ENCODE peak calls at places on chromosomes 16 and 17, in eight cellular contexts. One of them, this sample, is unnamed.

GRCh38 chr16:13923703-13924298 is 3.8 kb downstream of the ERCC4 start:
- DNase-seq in GM10248: peak
- DNase-seq in tibial nerve: no peak
- DNase-seq in mesothelial cell of epicardium: no peak
- DNase-seq in upper lobe of right lung: no peak
- DNase-seq in Calu3: no peak
- DNase-seq in tibial artery: no peak
- DNase-seq in prostate gland: no peak
- DNase-seq in this sample: no peak

GRCh38 chr16:68992521-68992920 is 112.9 kb upstream of the HAS3 start:
- DNase-seq in GM10248: no peak
- DNase-seq in prostate gland: no peak
- DNase-seq in tibial nerve: no peak
- DNase-seq in Calu3: peak
- DNase-seq in mesothelial cell of epicardium: no peak
- DNase-seq in upper lobe of right lung: no peak
- DNase-seq in tibial artery: no peak
- DNase-seq in this sample: no peak

GRCh38 chr17:67531291-67531690 is 154.2 kb downstream of the PITPNC1 start:
- DNase-seq in GM10248: peak
- DNase-seq in prostate gland: no peak
- DNase-seq in tibial artery: no peak
- DNase-seq in tibial nerve: no peak
- DNase-seq in mesothelial cell of epicardium: no peak
- DNase-seq in upper lobe of right lung: no peak
- DNase-seq in Calu3: no peak
- DNase-seq in this sample: no peak

GRCh38 chr17:48123111-48123510 is 15.5 kb downstream of the SNX11 start:
- DNase-seq in prostate gland: no peak
- DNase-seq in upper lobe of right lung: no peak
- DNase-seq in GM10248: no peak
- DNase-seq in Calu3: no peak
- DNase-seq in tibial nerve: no peak
- DNase-seq in tibial artery: no peak
- DNase-seq in mesothelial cell of epicardium: no peak
- DNase-seq in this sample: no peak

GRCh38 chr16:59478806-59479205 is 744.7 kb upstream of the GOT2 start:
- DNase-seq in Calu3: no peak
- DNase-seq in tibial nerve: no peak
- DNase-seq in prostate gland: no peak
- DNase-seq in mesothelial cell of epicardium: no peak
- DNase-seq in tibial artery: no peak
- DNase-seq in GM10248: no peak
- DNase-seq in upper lobe of right lung: no peak
- DNase-seq in this sample: no peak

GRCh38 chr17:42399948-42400843 is 12.0 kb upstream of the STAT3 start:
- DNase-seq in GM10248: no peak
- DNase-seq in tibial artery: no peak
- DNase-seq in tibial nerve: no peak
- DNase-seq in mesothelial cell of epicardium: no peak
- DNase-seq in prostate gland: no peak
- DNase-seq in upper lobe of right lung: no peak
- DNase-seq in Calu3: no peak
- DNase-seq in this sample: no peak

GRCh38 chr16:8866118-8866883 is 2.5 kb downstream of the CARHSP1 start:
- DNase-seq in GM10248: no peak
- DNase-seq in prostate gland: peak
- DNase-seq in mesothelial cell of epicardium: peak
- DNase-seq in upper lobe of right lung: no peak
- DNase-seq in tibial artery: peak
- DNase-seq in Calu3: peak
- DNase-seq in tibial nerve: peak
- DNase-seq in this sample: peak

GRCh38 chr17:8384801-8385335 is 1.9 kb upstream of the RPL26 start:
- DNase-seq in tibial artery: no peak
- DNase-seq in mesothelial cell of epicardium: no peak
- DNase-seq in prostate gland: no peak
- DNase-seq in Calu3: no peak
- DNase-seq in GM10248: no peak
- DNase-seq in upper lobe of right lung: no peak
- DNase-seq in tibial nerve: no peak
- DNase-seq in this sample: no peak

GRCh38 chr17:63150466-63150865 is 184.4 kb downstream of the TANC2 start:
- DNase-seq in upper lobe of right lung: no peak
- DNase-seq in tibial artery: no peak
- DNase-seq in Calu3: no peak
- DNase-seq in prostate gland: no peak
- DNase-seq in tibial nerve: no peak
- DNase-seq in mesothelial cell of epicardium: no peak
- DNase-seq in GM10248: no peak
- DNase-seq in this sample: no peak

GRCh38 chr16:52569296-52569695 is 22.4 kb upstream of the TOX3 start:
- DNase-seq in tibial nerve: no peak
- DNase-seq in upper lobe of right lung: no peak
- DNase-seq in tibial artery: no peak
- DNase-seq in prostate gland: no peak
- DNase-seq in GM10248: no peak
- DNase-seq in Calu3: no peak
- DNase-seq in mesothelial cell of epicardium: no peak
- DNase-seq in this sample: no peak

GRCh38 chr17:82927661-82928601 is 88.1 kb upstream of the ZNF750 start:
- DNase-seq in prostate gland: no peak
- DNase-seq in Calu3: no peak
- DNase-seq in upper lobe of right lung: peak
- DNase-seq in mesothelial cell of epicardium: no peak
- DNase-seq in tibial artery: peak
- DNase-seq in tibial nerve: no peak
- DNase-seq in GM10248: no peak
- DNase-seq in this sample: no peak

GRCh38 chr17:78019367-78019975 is 61.0 kb downstream of the TNRC6C start:
- DNase-seq in mesothelial cell of epicardium: no peak
- DNase-seq in tibial artery: no peak
- DNase-seq in upper lobe of right lung: no peak
- DNase-seq in prostate gland: no peak
- DNase-seq in Calu3: no peak
- DNase-seq in GM10248: no peak
- DNase-seq in tibial nerve: no peak
- DNase-seq in this sample: no peak

GRCh38 chr17:79848370-79848766 is 9.1 kb upstream of the CBX4 start:
- DNase-seq in Calu3: no peak
- DNase-seq in upper lobe of right lung: no peak
- DNase-seq in tibial nerve: no peak
- DNase-seq in mesothelial cell of epicardium: no peak
- DNase-seq in prostate gland: no peak
- DNase-seq in tibial artery: no peak
- DNase-seq in GM10248: no peak
- DNase-seq in this sample: no peak

GRCh38 chr16:58044266-58045019 is 18.9 kb downstream of the MMP15 start:
- DNase-seq in tibial artery: no peak
- DNase-seq in tibial nerve: no peak
- DNase-seq in upper lobe of right lung: no peak
- DNase-seq in mesothelial cell of epicardium: no peak
- DNase-seq in prostate gland: no peak
- DNase-seq in GM10248: no peak
- DNase-seq in Calu3: no peak
- DNase-seq in this sample: no peak

GRCh38 chr17:15475620-15476354 is 8.4 kb upstream of the CDRT4 start:
- DNase-seq in GM10248: no peak
- DNase-seq in tibial nerve: peak
- DNase-seq in prostate gland: no peak
- DNase-seq in Calu3: no peak
- DNase-seq in mesothelial cell of epicardium: no peak
- DNase-seq in upper lobe of right lung: no peak
- DNase-seq in tibial artery: no peak
- DNase-seq in this sample: no peak

GRCh38 chr17:17306181-17306580 is 3.0 kb downstream of the NT5M start:
- DNase-seq in GM10248: no peak
- DNase-seq in prostate gland: no peak
- DNase-seq in tibial nerve: no peak
- DNase-seq in Calu3: no peak
- DNase-seq in mesothelial cell of epicardium: no peak
- DNase-seq in upper lobe of right lung: no peak
- DNase-seq in tibial artery: no peak
- DNase-seq in this sample: no peak

GRCh38 chr16:67718668-67719047 is 458 bp downstream of the GFOD2 start:
- DNase-seq in tibial nerve: no peak
- DNase-seq in mesothelial cell of epicardium: no peak
- DNase-seq in prostate gland: no peak
- DNase-seq in tibial artery: no peak
- DNase-seq in Calu3: no peak
- DNase-seq in upper lobe of right lung: no peak
- DNase-seq in GM10248: no peak
- DNase-seq in this sample: no peak

GRCh38 chr16:976389-976931 is 5.1 kb upstream of the SOX8 start:
- DNase-seq in tibial nerve: no peak
- DNase-seq in tibial artery: no peak
- DNase-seq in prostate gland: no peak
- DNase-seq in mesothelial cell of epicardium: no peak
- DNase-seq in upper lobe of right lung: no peak
- DNase-seq in Calu3: no peak
- DNase-seq in GM10248: no peak
- DNase-seq in this sample: no peak

GRCh38 chr17:59846391-59847165 is 46.2 kb downstream of the TUBD1 start:
- DNase-seq in GM10248: peak
- DNase-seq in prostate gland: peak
- DNase-seq in Calu3: peak
- DNase-seq in tibial nerve: peak
- DNase-seq in mesothelial cell of epicardium: no peak
- DNase-seq in tibial artery: peak
- DNase-seq in upper lobe of right lung: peak
- DNase-seq in this sample: no peak

GRCh38 chr16:19366384-19366783 is 51.3 kb upstream of the TMC5 start:
- DNase-seq in upper lobe of right lung: no peak
- DNase-seq in mesothelial cell of epicardium: no peak
- DNase-seq in GM10248: no peak
- DNase-seq in prostate gland: no peak
- DNase-seq in tibial nerve: no peak
- DNase-seq in tibial artery: no peak
- DNase-seq in Calu3: no peak
- DNase-seq in this sample: no peak

GRCh38 chr17:79749156-79749815 is 18.5 kb downstream of the ENPP7 start:
- DNase-seq in GM10248: no peak
- DNase-seq in upper lobe of right lung: no peak
- DNase-seq in prostate gland: no peak
- DNase-seq in tibial nerve: no peak
- DNase-seq in mesothelial cell of epicardium: no peak
- DNase-seq in tibial artery: no peak
- DNase-seq in Calu3: no peak
- DNase-seq in this sample: no peak

DNA sequence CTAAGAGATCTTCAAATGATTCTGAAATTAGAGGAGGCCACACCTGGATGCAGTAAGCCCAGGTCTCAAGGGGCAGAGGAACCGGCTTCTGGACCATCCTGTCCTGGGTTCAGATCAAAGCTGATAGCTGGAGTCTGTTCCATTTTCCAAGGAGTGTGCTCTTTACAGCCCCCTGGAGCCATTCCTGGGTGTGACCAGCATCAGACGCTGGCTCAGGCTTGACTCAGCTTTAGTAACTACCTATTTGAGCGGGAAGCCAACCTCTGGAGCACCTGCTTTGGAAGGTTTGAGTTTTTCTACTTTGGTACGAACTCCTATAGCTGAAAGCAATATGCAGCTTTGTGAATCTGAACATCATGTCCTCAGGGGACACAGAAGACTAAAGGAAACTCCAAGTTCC is 12.9 kb upstream of the BBS2 start:
- DNase-seq in upper lobe of right lung: no peak
- DNase-seq in Calu3: peak
- DNase-seq in GM10248: no peak
- DNase-seq in mesothelial cell of epicardium: no peak
- DNase-seq in tibial artery: no peak
- DNase-seq in prostate gland: no peak
- DNase-seq in tibial nerve: no peak
- DNase-seq in this sample: no peak
- TF ChIP-seq CTCF in upper lobe of right lung: no peak
- TF ChIP-seq CTCF in Calu3: no peak
- TF ChIP-seq CTCF in GM10248: no peak
- TF ChIP-seq CTCF in mesothelial cell of epicardium: no peak
- TF ChIP-seq CTCF in tibial artery: no peak
- TF ChIP-seq CTCF in prostate gland: no peak
- TF ChIP-seq CTCF in tibial nerve: no peak
- TF ChIP-seq CTCF in this sample: no peak

GRCh38 chr17:76472258-76472645 is 4.8 kb downstream of the AANAT start:
- DNase-seq in tibial artery: no peak
- DNase-seq in GM10248: no peak
- DNase-seq in prostate gland: no peak
- DNase-seq in mesothelial cell of epicardium: no peak
- DNase-seq in Calu3: no peak
- DNase-seq in upper lobe of right lung: no peak
- DNase-seq in tibial nerve: no peak
- DNase-seq in this sample: no peak

GRCh38 chr17:76472726-76473125 is 5.3 kb downstream of the AANAT start:
- DNase-seq in upper lobe of right lung: no peak
- DNase-seq in tibial artery: no peak
- DNase-seq in GM10248: no peak
- DNase-seq in tibial nerve: no peak
- DNase-seq in prostate gland: no peak
- DNase-seq in Calu3: no peak
- DNase-seq in mesothelial cell of epicardium: no peak
- DNase-seq in this sample: no peak

GRCh38 chr17:76474238-76474637 is 6.8 kb downstream of the AANAT start:
- DNase-seq in tibial artery: no peak
- DNase-seq in GM10248: no peak
- DNase-seq in tibial nerve: no peak
- DNase-seq in mesothelial cell of epicardium: no peak
- DNase-seq in Calu3: no peak
- DNase-seq in upper lobe of right lung: no peak
- DNase-seq in prostate gland: no peak
- DNase-seq in this sample: no peak

GRCh38 chr17:76474894-76475293 is 7.5 kb downstream of the AANAT start:
- DNase-seq in tibial artery: no peak
- DNase-seq in tibial nerve: no peak
- DNase-seq in upper lobe of right lung: no peak
- DNase-seq in prostate gland: no peak
- DNase-seq in GM10248: no peak
- DNase-seq in mesothelial cell of epicardium: no peak
- DNase-seq in Calu3: no peak
- DNase-seq in this sample: no peak

GRCh38 chr17:76473541-76473985 is 6.2 kb downstream of the AANAT start:
- DNase-seq in tibial nerve: no peak
- DNase-seq in GM10248: no peak
- DNase-seq in prostate gland: no peak
- DNase-seq in tibial artery: no peak
- DNase-seq in upper lobe of right lung: peak
- DNase-seq in Calu3: no peak
- DNase-seq in mesothelial cell of epicardium: no peak
- DNase-seq in this sample: peak
- TF ChIP-seq CTCF in tibial nerve: no peak
- TF ChIP-seq CTCF in GM10248: peak
- TF ChIP-seq CTCF in prostate gland: no peak
- TF ChIP-seq CTCF in tibial artery: no peak
- TF ChIP-seq CTCF in upper lobe of right lung: peak
- TF ChIP-seq CTCF in Calu3: peak
- TF ChIP-seq CTCF in mesothelial cell of epicardium: no peak
- TF ChIP-seq CTCF in this sample: peak

GRCh38 chr16:4936181-4936990 is 562 bp downstream of the PPL start:
- DNase-seq in tibial artery: peak
- DNase-seq in Calu3: peak
- DNase-seq in upper lobe of right lung: peak
- DNase-seq in tibial nerve: no peak
- DNase-seq in mesothelial cell of epicardium: peak
- DNase-seq in GM10248: no peak
- DNase-seq in prostate gland: peak
- DNase-seq in this sample: no peak
- TF ChIP-seq CTCF in tibial artery: no peak
- TF ChIP-seq CTCF in Calu3: peak
- TF ChIP-seq CTCF in upper lobe of right lung: peak
- TF ChIP-seq CTCF in tibial nerve: no peak
- TF ChIP-seq CTCF in mesothelial cell of epicardium: no peak
- TF ChIP-seq CTCF in GM10248: peak
- TF ChIP-seq CTCF in prostate gland: no peak
- TF ChIP-seq CTCF in this sample: no peak

GRCh38 chr16:60979119-60979518 is 1057.1 kb downstream of the CDH8 start:
- DNase-seq in prostate gland: no peak
- DNase-seq in upper lobe of right lung: no peak
- DNase-seq in Calu3: no peak
- DNase-seq in mesothelial cell of epicardium: no peak
- DNase-seq in GM10248: no peak
- DNase-seq in tibial artery: no peak
- DNase-seq in tibial nerve: no peak
- DNase-seq in this sample: no peak
- TF ChIP-seq CTCF in prostate gland: no peak
- TF ChIP-seq CTCF in upper lobe of right lung: no peak
- TF ChIP-seq CTCF in Calu3: no peak
- TF ChIP-seq CTCF in mesothelial cell of epicardium: no peak
- TF ChIP-seq CTCF in GM10248: no peak
- TF ChIP-seq CTCF in tibial artery: no peak
- TF ChIP-seq CTCF in tibial nerve: no peak
- TF ChIP-seq CTCF in this sample: no peak

This sample was measured in neural crest cell.